ENCODE peak calls at places on chromosomes 3 and 15, in eight cellular contexts. X is Calu3; D is CD8-positive, alpha-beta T cell; M is tibial nerve; O is kidney epithelial cell; F is fibroblast of mammary gland; L is AG04449; Y is HFFc6. H is an unnamed sample.

GRCh38 chr3:7977245-7978103 is 524.1 kb upstream of the LMCD1 start:
- DNase-seq in X (peak; percentile 14), D (no peak), M (no peak), O (peak; percentile 52), F (peak; percentile 18), L (no peak), Y (no peak), H (no peak)

GRCh38 chr15:51286816-51287215 is 51.6 kb downstream of the CYP19A1 start:
- DNase-seq in X (peak; percentile 23), D (no peak), M (no peak), O (no peak), F (no peak), L (no peak), Y (no peak), H (no peak)

GRCh38 chr3:173584834-173585831 is 187.6 kb downstream of the NLGN1 start:
- DNase-seq in X (peak; percentile 64), D (no peak), M (peak; percentile 16), O (no peak), F (peak; percentile 47), L (no peak), Y (peak; percentile 69), H (peak; percentile 22)

GRCh38 chr3:13622356-13622755 is 73.4 kb downstream of the FBLN2 start:
- DNase-seq in X (no peak), D (no peak), M (no peak), O (no peak), F (no peak), L (no peak), Y (no peak), H (no peak)

GRCh38 chr3:136266468-136266867 is 16.3 kb downstream of the PCCB start:
- DNase-seq in X (no peak), D (no peak), M (no peak), O (no peak), F (peak; percentile 69), L (peak; percentile 29), Y (peak; percentile 74), H (no peak)

GRCh38 chr3:36944641-36945270 is at the start of gene TRANK1:
- DNase-seq in X (peak; percentile 15), D (peak; percentile 83), M (peak; percentile 35), O (no peak), F (peak; percentile 62), L (no peak), Y (no peak), H (no peak)

GRCh38 chr3:196351541-196351940 is 13.4 kb upstream of the TM4SF19 start:
- DNase-seq in X (no peak), D (no peak), M (no peak), O (no peak), F (no peak), L (no peak), Y (no peak), H (no peak)

GRCh38 chr3:95476534-95476933 is 1337.9 kb upstream of the EPHA6 start:
- DNase-seq in X (no peak), D (no peak), M (no peak), O (no peak), F (no peak), L (no peak), Y (no peak), H (no peak)

GRCh38 chr15:75235051-75235673 is 23.0 kb upstream of the GOLGA6C start:
- DNase-seq in X (no peak), D (no peak), M (no peak), O (no peak), F (no peak), L (no peak), Y (no peak), H (no peak)

GRCh38 chr3:179071161-179071568 is 444 bp downstream of the ZMAT3 start:
- DNase-seq in X (no peak), D (no peak), M (no peak), O (no peak), F (peak; percentile 36), L (no peak), Y (peak; percentile 35), H (no peak)

GRCh38 chr3:111903067-111903511 is 44.0 kb downstream of the PHLDB2 start:
- DNase-seq in X (peak; percentile 27), D (no peak), M (no peak), O (peak; percentile 82), F (peak; percentile 85), L (no peak), Y (peak; percentile 81), H (peak; percentile 76)

GRCh38 chr3:46968783-46969428 is 7.6 kb downstream of the CCDC12 start:
- DNase-seq in X (no peak), D (no peak), M (no peak), O (no peak), F (no peak), L (no peak), Y (no peak), H (no peak)

GRCh38 chr3:130759692-130760338 is 13.2 kb upstream of the PIK3R4 start:
- DNase-seq in X (peak; percentile 85), D (peak; percentile 61), M (no peak), O (no peak), F (peak; percentile 62), L (no peak), Y (peak; percentile 51), H (no peak)

GRCh38 chr15:70091649-70092461 is 5.9 kb downstream of the TLE3 start:
- DNase-seq in X (peak; percentile 28), D (no peak), M (no peak), O (peak; percentile 63), F (peak; percentile 31), L (no peak), Y (no peak), H (no peak)

DNA sequence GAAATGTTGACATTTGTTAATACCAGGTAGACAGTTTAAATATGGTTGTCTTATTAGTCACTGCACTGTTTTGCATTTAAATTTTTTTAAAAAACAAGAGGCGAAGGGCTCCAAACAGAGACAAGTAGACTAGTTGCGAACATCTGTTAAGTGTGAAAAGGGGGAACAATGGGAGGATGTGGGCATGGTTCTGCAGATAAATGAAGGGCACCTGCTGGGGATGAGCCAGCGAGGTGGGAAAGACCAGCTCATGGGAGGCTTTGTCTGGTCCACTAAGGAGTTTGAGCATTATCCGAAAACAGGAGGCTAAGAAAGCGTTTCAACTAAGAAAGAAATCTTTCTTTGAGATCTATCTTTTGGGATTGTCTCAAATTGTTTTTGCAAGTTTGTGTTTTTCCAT is 72.7 kb downstream of the FBN1 start:
- DNase-seq in X (no peak), D (no peak), M (no peak), O (no peak), F (no peak), L (no peak), Y (no peak), H (no peak)
- TF ChIP-seq CTCF in X (no peak), D (no peak), M (no peak), O (no peak), F (no peak), L (no peak), Y (no peak), H (no peak)

GRCh38 chr15:32674681-32675080 is 33.2 kb downstream of the SCG5 start:
- DNase-seq in X (no peak), D (no peak), M (no peak), O (no peak), F (no peak), L (no peak), Y (no peak), H (no peak)
- TF ChIP-seq CTCF in X (no peak), D (no peak), M (no peak), O (no peak), F (no peak), L (no peak), Y (no peak), H (no peak)

DNA sequence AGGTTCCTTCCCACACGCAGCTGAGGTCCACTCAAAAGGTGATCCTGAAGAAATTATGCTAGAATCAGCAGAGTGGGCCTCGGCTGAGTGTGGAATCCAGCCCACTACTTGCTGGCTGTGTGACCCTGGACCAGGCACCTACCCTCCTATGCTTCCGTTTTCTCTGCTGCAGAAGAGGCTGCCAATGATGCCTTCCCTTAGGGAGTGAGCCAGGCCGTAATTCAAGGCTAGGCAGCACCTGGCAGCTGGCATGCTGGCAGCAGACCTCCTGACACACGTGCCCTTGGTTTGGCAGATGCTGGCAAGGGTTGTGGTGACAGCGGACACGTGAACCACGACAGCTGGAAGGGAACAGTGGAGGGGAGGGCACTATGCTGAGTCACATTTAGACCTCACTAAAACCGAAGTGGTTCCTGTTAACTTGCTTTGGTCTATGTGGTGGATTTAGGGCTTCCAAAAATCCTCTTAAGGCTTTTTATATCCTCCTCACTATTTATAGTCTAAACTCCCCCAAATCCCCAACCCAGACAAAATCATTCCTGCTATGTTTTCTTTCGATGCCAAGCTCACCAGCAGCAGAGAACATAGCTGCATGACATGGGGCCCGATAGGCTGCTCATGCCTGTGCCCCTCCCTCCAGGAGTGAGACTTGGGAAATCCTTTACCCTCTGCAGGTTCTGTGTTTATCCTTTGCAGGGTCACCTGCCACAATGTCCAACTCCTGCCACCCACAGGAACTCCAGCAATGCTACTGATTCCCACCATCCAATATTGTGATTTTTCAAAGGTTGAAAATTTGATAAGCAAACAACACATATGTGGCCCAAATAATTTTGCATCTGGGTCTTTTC is 10.6 kb upstream of the PCSK6 start:
- DNase-seq in X (no peak), D (no peak), M (no peak), O (no peak), F (no peak), L (no peak), Y (no peak), H (no peak)
- TF ChIP-seq CTCF in X (no peak), D (no peak), M (no peak), O (no peak), F (no peak), L (no peak), Y (no peak), H (no peak)

GRCh38 chr3:40465111-40465407 is 7.9 kb downstream of the RPL14 start:
- DNase-seq in X (no peak), D (no peak), M (no peak), O (no peak), F (no peak), L (no peak), Y (no peak), H (no peak)
- TF ChIP-seq CTCF in X (no peak), D (no peak), M (no peak), O (no peak), F (no peak), L (no peak), Y (no peak), H (no peak)

DNA sequence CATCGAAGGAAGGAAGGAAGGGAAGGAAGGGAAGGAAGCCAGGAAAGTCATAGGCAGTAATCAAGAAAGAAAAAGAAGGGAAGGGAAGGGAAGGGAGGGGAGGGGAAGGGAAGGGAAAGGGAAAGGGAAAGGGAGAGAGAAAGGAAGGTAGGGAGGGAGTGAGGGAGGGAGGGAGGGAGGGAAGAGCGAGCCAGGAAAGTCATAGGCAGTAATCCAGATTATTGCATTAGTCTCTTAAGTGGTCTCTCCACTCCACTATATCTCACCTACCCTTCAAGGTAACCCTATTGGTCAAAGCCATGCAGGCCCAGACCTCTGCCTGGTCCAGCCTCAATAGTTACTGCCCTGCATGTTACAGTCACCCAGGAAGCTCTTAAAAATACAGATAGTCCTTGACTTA is 106.2 kb upstream of the RAP2B start:
- DNase-seq in X (no peak), D (no peak), M (no peak), O (no peak), F (no peak), L (no peak), Y (no peak), H (no peak)
- TF ChIP-seq CTCF in X (no peak), D (no peak), M (no peak), O (no peak), F (no peak), L (no peak), Y (no peak), H (no peak)